ENCODE peak calls at places on chromosomes 4 and X, in ten cellular contexts. O, F, X, D, N, S, L, Q, H and W are unnamed samples.

GRCh38 chr4:151407466-151408379 is 1.3 kb upstream of the FHIP1A start:
- DNase-seq in D (no peak), S (peak), H (peak), O (no peak), Q (no peak), L (no peak), X (peak), N (peak), F (peak), W (no peak)

GRCh38 chr4:2647403-2648158 is 108.6 kb downstream of the TNIP2 start:
- DNase-seq in F (peak), O (no peak), H (no peak), D (no peak), X (no peak), N (no peak), Q (no peak), L (no peak), S (no peak), W (no peak)

GRCh38 chrX:23756165-23756564 is 13.1 kb upstream of the ACOT9 start:
- DNase-seq in Q (peak), D (peak), L (peak), S (peak), N (peak), H (peak), X (peak), F (peak), O (peak), W (peak)

GRCh38 chr4:171265190-171265818 is 547.9 kb upstream of the GALNTL6 start:
- DNase-seq in F (no peak), O (no peak), L (no peak), Q (no peak), S (no peak), X (no peak), H (no peak), N (no peak), D (no peak), W (no peak)

GRCh38 chr4:57460967-57461366 is 350.8 kb upstream of the IGFBP7 start:
- DNase-seq in Q (no peak), X (no peak), N (no peak), F (no peak), O (no peak), S (no peak), L (no peak), H (no peak), D (no peak), W (no peak)

GRCh38 chr4:101141230-101141629 is 206.1 kb downstream of the PPP3CA start:
- DNase-seq in F (no peak), N (no peak), O (no peak), H (no peak), S (no peak), Q (no peak), D (no peak), L (no peak), X (no peak), W (no peak)

GRCh38 chr4:138488527-138488926 is 246.4 kb upstream of the SLC7A11 start:
- DNase-seq in O (no peak), F (no peak), N (no peak), D (no peak), Q (no peak), L (no peak), X (no peak), H (no peak), S (no peak), W (no peak)

GRCh38 chr4:136664988-136665387 is 867.3 kb downstream of the PCDH18 start:
- DNase-seq in H (no peak), S (no peak), O (no peak), Q (no peak), D (peak), X (no peak), F (no peak), N (no peak), L (no peak), W (no peak)

GRCh38 chr4:149914521-149915115 is 99.0 kb upstream of the IQCM start:
- DNase-seq in H (peak), X (peak), Q (no peak), O (peak), F (peak), N (no peak), L (peak), D (peak), S (peak), W (no peak)

GRCh38 chr4:105805501-105806120 is 89.7 kb upstream of the NPNT start:
- DNase-seq in F (no peak), L (no peak), Q (no peak), N (no peak), S (no peak), X (no peak), H (no peak), D (no peak), O (no peak), W (no peak)

GRCh38 chr4:78293348-78293747 is 236.2 kb downstream of the FRAS1 start:
- DNase-seq in N (no peak), X (no peak), H (no peak), S (no peak), L (no peak), O (no peak), F (no peak), D (no peak), Q (no peak), W (no peak)

GRCh38 chrX:72269671-72270251 is 7.3 kb downstream of the RPS4X start:
- DNase-seq in H (no peak), N (no peak), F (no peak), X (no peak), S (no peak), O (peak), L (no peak), D (peak), Q (no peak), W (no peak)

GRCh38 chr4:121181493-121181892 is 17.4 kb upstream of the TNIP3 start:
- DNase-seq in H (no peak), L (no peak), D (no peak), F (no peak), S (no peak), O (no peak), N (no peak), Q (no peak), X (no peak), W (no peak)

GRCh38 chr4:23060776-23061175 is 368.0 kb downstream of the GBA3 start:
- DNase-seq in X (no peak), D (no peak), S (no peak), N (no peak), L (no peak), Q (no peak), H (no peak), O (no peak), F (no peak), W (no peak)

GRCh38 chr4:185344743-185345538 is 50.8 kb downstream of the LRP2BP start:
- DNase-seq in D (peak), Q (no peak), O (no peak), X (no peak), N (no peak), L (no peak), S (no peak), H (no peak), F (no peak), W (no peak)

GRCh38 chr4:10457255-10457801 is at the start of gene ZNF518B:
- DNase-seq in H (peak), X (peak), D (peak), F (peak), Q (peak), N (peak), L (no peak), S (peak), O (peak), W (no peak)

GRCh38 chr4:176671532-176671931 is 121.2 kb downstream of the VEGFC start:
- DNase-seq in O (no peak), L (no peak), S (peak), F (no peak), N (no peak), X (peak), D (no peak), Q (no peak), H (no peak), W (no peak)

GRCh38 chr4:141914746-141915145 is 278.4 kb downstream of the IL15 start:
- DNase-seq in D (peak), S (no peak), F (no peak), Q (no peak), H (no peak), X (no peak), N (no peak), O (no peak), L (no peak), W (no peak)

GRCh38 chr4:37908488-37909343 is 17.8 kb downstream of the TBC1D1 start:
- DNase-seq in D (no peak), L (no peak), X (no peak), O (no peak), N (no peak), Q (no peak), H (no peak), S (peak), F (no peak), W (no peak)

GRCh38 chr4:2685541-2685940 is 70.6 kb downstream of the TNIP2 start:
- DNase-seq in D (no peak), L (no peak), F (no peak), X (no peak), O (no peak), H (no peak), Q (no peak), N (no peak), S (no peak), W (no peak)

GRCh38 chrX:136162827-136163427 is 15.6 kb downstream of the FHL1 start:
- DNase-seq in F (peak), S (peak), Q (peak), O (peak), H (peak), N (peak), L (peak), D (peak), X (no peak), W (no peak)

GRCh38 chr4:3708103-3708510 is 58.1 kb upstream of the ADRA2C start:
- DNase-seq in D (no peak), Q (no peak), L (no peak), H (no peak), O (no peak), N (no peak), S (peak), F (peak), X (peak), W (no peak)

GRCh38 chr4:53716471-53717063 is 125.3 kb upstream of the LNX1 start:
- DNase-seq in S (no peak), D (no peak), X (no peak), O (no peak), Q (no peak), F (no peak), N (no peak), H (no peak), L (no peak), W (no peak)

DNA sequence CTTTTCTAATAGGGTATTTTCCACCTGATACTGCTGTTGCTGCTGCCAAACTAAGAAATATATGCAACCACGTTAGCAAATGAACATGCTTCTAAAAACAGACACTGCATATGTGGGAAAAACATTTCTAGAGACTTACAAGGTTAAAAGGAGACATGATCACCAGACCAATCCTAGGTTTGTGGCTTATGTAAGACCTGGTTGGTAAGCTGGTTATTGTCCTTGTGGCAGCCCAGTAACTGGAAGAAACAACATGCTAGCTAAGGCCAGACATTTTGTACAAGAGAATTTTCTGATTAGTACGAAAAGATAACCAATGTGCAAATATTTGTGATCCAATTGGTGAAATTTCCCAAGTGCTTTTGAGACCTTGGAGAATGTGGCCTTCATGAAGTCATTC is 112.0 kb downstream of the AFF2 start:
- DNase-seq in X (peak), Q (no peak), L (no peak), N (no peak), S (no peak), O (no peak), H (no peak), F (no peak), D (no peak), W (no peak)
- H3K4me3 ChIP-seq in X (no peak), Q (no peak), L (no peak), N (no peak), S (no peak), O (no peak), H (no peak), F (no peak), D (no peak), W (no peak)

GRCh38 chr4:108650212-108651067 is at the start of gene OSTC:
- DNase-seq in Q (peak), F (peak), N (peak), H (peak), L (peak), O (peak), D (peak), S (peak), X (peak), W (peak)
- TF ChIP-seq POLR2A in Q (peak), F (peak), N (no peak), H (peak), L (peak), O (peak), D (peak), S (no peak), X (peak), W (no peak)

DNA sequence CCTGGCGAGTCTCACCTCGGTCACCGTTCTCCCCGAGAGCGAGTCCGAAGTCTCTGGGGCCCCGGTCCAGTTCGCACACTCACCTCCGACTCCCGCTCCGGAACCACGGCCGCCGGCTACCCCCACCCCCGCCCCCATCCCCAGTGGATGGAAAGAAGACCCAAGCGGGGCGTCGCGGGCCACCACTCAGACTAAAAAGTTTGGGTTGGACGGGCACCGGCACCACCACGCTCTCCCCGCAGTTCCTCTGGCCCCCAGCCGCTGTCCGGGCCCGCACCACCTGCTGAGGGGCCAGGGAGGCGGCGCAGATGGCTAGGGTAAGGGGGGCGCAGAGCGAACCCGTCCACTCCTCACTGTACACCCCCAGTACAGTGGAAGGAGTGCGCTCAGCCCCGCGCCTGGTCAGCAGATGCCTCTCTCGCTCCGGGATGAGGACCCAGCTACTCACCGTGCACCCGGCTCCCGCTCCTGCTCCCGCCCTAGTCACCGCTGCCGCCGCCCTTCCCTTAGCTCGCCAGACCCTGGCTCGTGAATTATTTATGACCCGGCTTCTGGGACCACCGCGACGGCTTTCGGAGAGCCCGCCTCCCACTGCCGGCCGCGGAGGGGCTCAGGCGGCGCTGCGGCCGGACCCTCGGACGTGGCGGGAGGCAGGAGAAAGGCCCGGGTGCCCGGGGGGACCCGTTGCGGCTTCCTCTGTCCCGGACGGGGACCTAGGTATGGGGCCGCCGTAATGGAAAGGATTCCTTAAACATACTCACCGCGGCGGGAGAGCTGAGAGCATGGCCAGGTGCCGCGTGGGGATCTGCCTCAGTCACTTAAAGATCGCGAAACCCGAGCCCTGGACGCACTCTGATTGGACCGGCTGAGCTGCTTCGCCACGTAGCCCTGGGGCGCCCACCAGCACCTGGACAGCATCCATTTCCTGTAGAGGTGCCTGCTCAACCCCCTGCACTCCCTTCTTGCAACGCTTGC is at the start of gene PROM1:
- DNase-seq in N (peak), F (peak), O (no peak), H (peak), S (peak), L (peak), D (no peak), X (peak), Q (no peak), W (no peak)
- H3K4me3 ChIP-seq in N (peak), F (peak), O (peak), H (peak), S (peak), L (peak), D (peak), X (peak), Q (peak), W (peak)

DNA sequence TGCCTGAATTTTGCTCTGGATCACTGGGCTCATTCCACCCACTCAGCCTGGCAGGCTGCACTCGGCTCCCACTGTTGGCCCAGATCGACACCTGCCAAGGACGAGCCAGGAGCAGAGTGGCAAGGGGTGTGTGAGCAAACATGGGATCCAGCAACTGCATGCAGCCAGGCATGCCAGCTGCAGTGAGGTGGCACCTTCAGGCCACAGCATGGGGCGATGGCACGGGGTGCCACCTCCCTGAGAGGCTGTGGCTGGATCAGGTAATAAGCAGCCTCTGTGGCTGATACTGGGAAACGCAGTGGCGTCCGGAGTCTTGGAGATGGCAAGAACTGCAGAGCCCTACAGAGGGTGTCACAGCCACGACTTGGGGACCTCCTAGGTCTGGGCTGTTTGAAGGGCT is 244.5 kb upstream of the FSTL5 start:
- DNase-seq in S (no peak), L (no peak), D (no peak), O (no peak), H (peak), N (peak), X (no peak), Q (no peak), F (no peak), W (no peak)
- TF ChIP-seq POLR2A in S (no peak), L (no peak), D (no peak), O (no peak), H (no peak), N (no peak), X (no peak), Q (no peak), F (no peak), W (no peak)

DNA sequence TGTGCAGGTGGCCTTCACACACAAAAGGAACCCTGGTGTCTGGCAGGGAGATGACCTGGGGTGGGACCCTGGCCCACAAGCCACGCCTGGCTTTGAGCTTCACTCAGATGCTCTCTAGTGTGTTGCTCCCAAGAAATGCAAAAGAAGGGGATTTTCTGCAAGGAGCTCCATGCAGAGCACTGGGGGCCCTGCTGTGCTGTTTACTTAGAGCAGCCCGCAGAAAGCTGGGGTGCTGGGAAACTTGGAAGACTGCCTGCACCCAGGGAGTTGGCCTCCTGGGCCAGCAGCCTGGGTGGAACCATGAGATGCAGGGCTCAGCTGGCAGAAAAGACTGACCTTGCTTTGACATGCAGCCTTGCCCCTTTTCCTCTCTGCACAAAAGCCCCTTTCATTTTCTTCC is 613.1 kb downstream of the BCOR start:
- DNase-seq in S (no peak), N (no peak), L (no peak), X (no peak), O (no peak), H (no peak), F (no peak), Q (no peak), D (no peak), W (no peak)
- H3K4me3 ChIP-seq in S (no peak), N (no peak), L (no peak), X (no peak), O (no peak), H (no peak), F (no peak), Q (no peak), D (no peak), W (no peak)

GRCh38 chr4:183908284-183908683 is 3.2 kb downstream of the STOX2 start:
- DNase-seq in L (no peak), X (peak), F (no peak), D (no peak), O (no peak), Q (no peak), H (no peak), S (no peak), N (no peak), W (no peak)

GRCh38 chr4:183906736-183907651 is 1.9 kb downstream of the STOX2 start:
- DNase-seq in H (no peak), X (no peak), S (peak), Q (no peak), D (no peak), O (no peak), N (no peak), F (peak), L (no peak), W (no peak)

GRCh38 chr4:183915976-183916375 is 10.9 kb downstream of the STOX2 start:
- DNase-seq in N (no peak), O (no peak), D (no peak), X (no peak), F (no peak), L (no peak), S (no peak), Q (no peak), H (no peak), W (no peak)

GRCh38 chr4:183909187-183909586 is 4.1 kb downstream of the STOX2 start:
- DNase-seq in S (no peak), Q (no peak), L (no peak), F (no peak), D (no peak), N (no peak), O (no peak), X (no peak), H (no peak), W (no peak)

DNA sequence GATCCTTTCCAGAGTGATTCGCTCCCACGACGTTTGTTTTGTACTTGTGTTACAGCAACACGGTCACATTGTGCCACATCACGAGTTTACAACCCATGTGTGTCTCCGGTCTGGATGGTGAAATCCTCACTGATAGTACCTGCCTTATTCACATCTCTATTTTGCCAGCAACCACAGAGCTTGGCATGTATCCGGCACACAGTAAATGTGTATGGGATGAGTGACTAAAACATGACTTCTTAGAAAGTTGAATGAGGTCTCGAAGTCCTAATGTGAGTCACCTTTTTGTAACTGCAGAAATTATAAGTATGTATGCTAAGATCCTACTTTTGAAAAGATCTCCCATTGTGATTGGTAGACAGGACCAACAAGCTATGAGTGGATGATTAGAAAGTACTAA is 7.5 kb downstream of the STOX2 start:
- DNase-seq in N (no peak), F (no peak), X (no peak), S (no peak), H (no peak), Q (no peak), L (no peak), D (no peak), O (no peak), W (no peak)
- TF ChIP-seq POLR2A in N (no peak), F (no peak), X (no peak), S (no peak), H (no peak), Q (no peak), L (no peak), D (no peak), O (no peak), W (no peak)

GRCh38 chr4:168607215-168607614 is 110.4 kb downstream of the PALLD start:
- DNase-seq in O (no peak), L (no peak), D (no peak), S (no peak), F (no peak), N (no peak), H (no peak), X (no peak), Q (no peak), W (no peak)

GRCh38 chr4:168605411-168605810 is 108.6 kb downstream of the PALLD start:
- DNase-seq in X (no peak), H (no peak), F (no peak), D (peak), L (no peak), Q (no peak), N (no peak), S (no peak), O (peak), W (no peak)

GRCh38 chr4:168601899-168602298 is 105.0 kb downstream of the PALLD start:
- DNase-seq in O (no peak), H (no peak), X (no peak), D (no peak), L (no peak), Q (no peak), F (no peak), N (no peak), S (no peak), W (no peak)

GRCh38 chr4:168600796-168601583 is 104.1 kb downstream of the PALLD start:
- DNase-seq in F (no peak), X (no peak), Q (no peak), D (no peak), O (no peak), L (no peak), N (no peak), S (no peak), H (no peak), W (peak)

GRCh38 chr4:168604496-168605373 is 107.9 kb downstream of the PALLD start:
- DNase-seq in F (no peak), N (no peak), S (peak), H (no peak), O (peak), L (no peak), Q (no peak), X (no peak), D (peak), W (peak)
- H3K4me3 ChIP-seq in F (no peak), N (no peak), S (no peak), H (no peak), O (no peak), L (no peak), Q (no peak), X (no peak), D (no peak), W (no peak)